ENCODE peak calls at places on chromosomes 2 and 18, in ten cellular contexts. V, A, H, J, P, U, L, Y, R and X are unnamed samples.

GRCh38 chr18:53567935-53568574 is 656.4 kb downstream of the MBD2 start:
- DNase-seq in V (no peak), A (peak; percentile 21), H (peak; percentile 3), J (peak; percentile 56), P (no peak), U (no peak), L (no peak), Y (no peak), R (peak; percentile 40), X (no peak)

GRCh38 chr2:288002-288742 is at the start of gene ALKAL2:
- DNase-seq in V (peak; percentile 50), A (no peak), H (no peak), J (no peak), P (no peak), U (no peak), L (no peak), Y (no peak), R (no peak), X (no peak)

GRCh38 chr2:42105330-42106256 is 57.8 kb downstream of the PKDCC start:
- DNase-seq in V (no peak), A (no peak), H (no peak), J (peak; percentile 45), P (no peak), U (no peak), L (peak; percentile 69), Y (peak; percentile 93), R (no peak), X (no peak)

GRCh38 chr2:8496079-8496478 is 185.8 kb upstream of the ID2 start:
- DNase-seq in V (no peak), A (no peak), H (no peak), J (no peak), P (peak; percentile 20), U (peak; percentile 44), L (no peak), Y (peak; percentile 38), R (no peak), X (peak; percentile 43)

GRCh38 chr2:167292430-167293171 is 404.3 kb downstream of the XIRP2 start:
- DNase-seq in V (peak; percentile 86), A (peak; percentile 80), H (peak; percentile 62), J (peak; percentile 98), P (peak; percentile 85), U (peak; percentile 85), L (peak; percentile 55), Y (peak; percentile 82), R (peak; percentile 91), X (peak; percentile 96)

GRCh38 chr2:211901226-211901625 is 637.4 kb downstream of the ERBB4 start:
- DNase-seq in V (no peak), A (no peak), H (no peak), J (no peak), P (no peak), U (no peak), L (no peak), Y (no peak), R (no peak), X (no peak)

GRCh38 chr18:35513181-35513932 is 15.6 kb upstream of the INO80C start:
- DNase-seq in V (peak; percentile 48), A (peak; percentile 87), H (peak; percentile 76), J (peak; percentile 100), P (no peak), U (peak; percentile 45), L (no peak), Y (no peak), R (peak; percentile 74), X (peak; percentile 98)

GRCh38 chr18:57446322-57446721 is 11.1 kb downstream of the ONECUT2 start:
- DNase-seq in V (no peak), A (peak; percentile 58), H (no peak), J (peak; percentile 44), P (no peak), U (no peak), L (no peak), Y (no peak), R (peak; percentile 24), X (no peak)

GRCh38 chr2:120239488-120240287 is 13.0 kb upstream of the RALB start:
- DNase-seq in V (peak; percentile 62), A (peak; percentile 45), H (peak; percentile 57), J (peak; percentile 88), P (no peak), U (no peak), L (no peak), Y (peak; percentile 59), R (peak; percentile 88), X (no peak)

GRCh38 chr2:102592601-102593000 is 26.8 kb upstream of the SLC9A2 start:
- DNase-seq in V (no peak), A (peak; percentile 6), H (no peak), J (peak; percentile 48), P (no peak), U (no peak), L (no peak), Y (peak; percentile 51), R (peak; percentile 17), X (no peak)

GRCh38 chr2:238920053-238920452 is 72.2 kb downstream of the TWIST2 start:
- DNase-seq in V (peak; percentile 4), A (no peak), H (no peak), J (no peak), P (no peak), U (no peak), L (no peak), Y (no peak), R (no peak), X (no peak)

GRCh38 chr2:30078521-30078920 is 68.3 kb upstream of the YPEL5 start:
- DNase-seq in V (no peak), A (no peak), H (no peak), J (peak; percentile 28), P (no peak), U (no peak), L (no peak), Y (no peak), R (peak; percentile 9), X (no peak)

DNA sequence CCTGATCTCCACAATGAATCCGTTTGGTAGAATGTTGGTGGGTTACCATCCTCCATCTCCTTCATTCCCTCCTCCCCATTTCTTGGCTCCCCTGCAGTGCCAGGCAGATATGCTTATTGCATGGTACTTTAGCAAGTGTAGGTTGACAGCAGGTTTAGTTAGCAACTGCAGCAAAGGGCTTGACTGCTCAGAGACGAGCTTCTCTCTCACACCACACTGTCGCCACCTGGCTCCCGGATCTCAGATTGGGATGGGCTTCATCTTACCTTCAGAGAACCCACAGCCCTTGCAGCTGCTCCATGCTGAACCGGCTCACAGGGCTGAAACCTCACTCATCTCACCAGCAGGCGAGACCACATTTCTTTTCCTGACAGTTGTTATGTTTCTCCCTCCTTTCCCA is 88.8 kb downstream of the VWA3B start:
- DNase-seq in V (no peak), A (no peak), H (no peak), J (peak; percentile 5), P (no peak), U (no peak), L (no peak), Y (peak; percentile 76), R (no peak), X (no peak)
- TF ChIP-seq CTCF in V (no peak), A (no peak), H (no peak), J (peak; percentile 18), P (no peak), U (no peak), L (peak; percentile 32), Y (peak; percentile 48), R (no peak), X (no peak)

GRCh38 chr18:40897884-40898283 is 1057.2 kb upstream of the PIK3C3 start:
- DNase-seq in V (no peak), A (no peak), H (no peak), J (no peak), P (no peak), U (no peak), L (no peak), Y (no peak), R (no peak), X (no peak)
- TF ChIP-seq CTCF in V (no peak), A (no peak), H (no peak), J (no peak), P (no peak), U (no peak), L (no peak), Y (no peak), R (no peak), X (no peak)

GRCh38 chr2:16614314-16614860 is 51.2 kb downstream of the CYRIA start:
- DNase-seq in V (no peak), A (no peak), H (no peak), J (peak; percentile 53), P (no peak), U (no peak), L (no peak), Y (no peak), R (peak; percentile 41), X (no peak)

GRCh38 chr2:16615246-16615645 is 50.4 kb downstream of the CYRIA start:
- DNase-seq in V (no peak), A (no peak), H (no peak), J (no peak), P (no peak), U (no peak), L (no peak), Y (no peak), R (no peak), X (no peak)

GRCh38 chr2:16613475-16613874 is 52.2 kb downstream of the CYRIA start:
- DNase-seq in V (no peak), A (peak; percentile 30), H (no peak), J (peak; percentile 66), P (no peak), U (no peak), L (no peak), Y (no peak), R (peak; percentile 34), X (no peak)

GRCh38 chr2:16617282-16618266 is 48.1 kb downstream of the CYRIA start:
- DNase-seq in V (peak; percentile 36), A (peak; percentile 23), H (no peak), J (peak; percentile 68), P (no peak), U (no peak), L (no peak), Y (no peak), R (peak; percentile 60), X (no peak)

DNA sequence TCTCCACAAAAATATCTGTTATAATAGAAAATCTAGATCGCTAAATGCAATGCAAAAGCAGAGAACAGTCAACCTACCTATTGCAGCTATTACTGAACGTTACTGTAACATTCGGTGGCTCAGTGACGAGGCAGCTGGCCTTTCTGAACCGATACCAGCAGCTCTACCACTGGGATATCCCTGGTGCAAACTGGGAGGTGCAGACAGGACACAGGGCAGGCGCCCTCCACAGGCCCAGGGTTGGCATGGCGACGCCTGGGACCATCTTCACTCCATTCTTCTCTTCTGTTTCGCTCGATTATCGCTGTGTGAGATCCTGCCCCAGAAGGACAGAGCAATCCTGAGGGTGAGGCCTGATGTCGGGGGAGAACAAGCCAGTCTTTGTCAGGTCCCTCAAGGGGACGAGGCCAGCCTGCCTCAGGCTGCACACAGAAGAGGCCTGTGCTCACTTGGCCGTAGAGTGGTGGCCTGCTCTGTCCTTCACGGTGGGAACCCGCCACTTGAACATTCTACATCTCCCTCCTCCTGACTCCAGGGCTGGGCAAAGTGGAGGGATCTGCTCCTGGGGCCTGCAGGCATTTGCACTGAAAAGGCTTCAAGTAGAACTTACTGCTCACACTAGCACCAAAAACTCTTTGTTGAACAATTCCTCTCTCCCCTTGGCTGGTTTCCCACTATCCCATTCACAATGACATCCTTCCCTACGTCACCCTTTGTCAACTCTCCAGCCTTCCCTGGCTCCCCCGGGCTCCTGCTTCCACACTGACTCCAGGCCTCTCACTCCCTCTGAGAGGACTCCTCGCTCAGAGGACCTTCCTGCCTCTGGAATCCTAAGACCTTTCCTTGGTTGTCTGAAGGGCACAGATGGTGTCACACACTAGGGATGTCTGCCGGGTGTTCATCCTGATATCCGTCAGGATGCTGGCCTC is 49.7 kb downstream of the CYRIA start:
- DNase-seq in V (peak; percentile 51), A (no peak), H (no peak), J (no peak), P (no peak), U (peak; percentile 33), L (no peak), Y (no peak), R (no peak), X (no peak)
- TF ChIP-seq CTCF in V (no peak), A (no peak), H (no peak), J (no peak), P (no peak), U (no peak), L (no peak), Y (no peak), R (no peak), X (no peak)

GRCh38 chr2:12326449-12327190 is 390.1 kb upstream of the TRIB2 start:
- DNase-seq in V (no peak), A (no peak), H (no peak), J (no peak), P (no peak), U (no peak), L (no peak), Y (no peak), R (no peak), X (no peak)
- TF ChIP-seq CTCF in V (no peak), A (no peak), H (no peak), J (peak; percentile 20), P (no peak), U (peak; percentile 16), L (peak; percentile 40), Y (no peak), R (no peak), X (no peak)